ENCODE peak calls at places on chromosome 22, in nine cellular contexts. Q is epithelial cell of prostate; L is stimulated activated CD4-positive, alpha-beta T cell treated with anti-CD3 and anti-CD28 coated beads, Interleukin-1b, Interleukin-23, amount 100 ng/mL, for 48 hours; U is M059J; V is neuronal stem cell; R is CD4-positive, alpha-beta T cell; H is left cardiac atrium; N is H9; Y is Kasumi-1. G is an unnamed sample.

GRCh38 chr22:39738746-39739145 is 154.8 kb downstream of the ENTHD1 start:
- DNase-seq in H (no peak), Y (no peak), L (no peak), N (no peak), Q (no peak), V (no peak), U (no peak), R (no peak), G (no peak)

GRCh38 chr22:35961480-35961902 is 67.1 kb downstream of the RBFOX2 start:
- DNase-seq in R (no peak), L (no peak), U (peak), Y (no peak), N (peak), Q (no peak), H (peak), V (peak), G (no peak)

GRCh38 chr22:29078036-29078868 is 5.4 kb downstream of the KREMEN1 start:
- DNase-seq in Y (no peak), N (no peak), U (no peak), R (no peak), V (no peak), H (no peak), L (no peak), Q (no peak), G (no peak)

GRCh38 chr22:49261616-49262015 is 566.1 kb downstream of the BRD1 start:
- DNase-seq in U (no peak), R (no peak), V (no peak), H (no peak), Y (no peak), N (no peak), Q (no peak), L (no peak), G (no peak)

GRCh38 chr22:35399114-35399677 is 744 bp upstream of the MCM5 start:
- DNase-seq in Y (no peak), U (no peak), V (no peak), Q (no peak), H (no peak), L (no peak), N (peak), R (no peak), G (no peak)

GRCh38 chr22:49046546-49047305 is 780.9 kb downstream of the BRD1 start:
- DNase-seq in N (peak), H (peak), Q (no peak), Y (no peak), U (peak), L (peak), R (peak), V (peak), G (peak)

GRCh38 chr22:40951795-40952602 is 821 bp downstream of the RBX1 start:
- DNase-seq in U (peak), L (no peak), N (no peak), Y (no peak), Q (no peak), H (no peak), R (no peak), V (no peak), G (no peak)

GRCh38 chr22:22787805-22788459 is 99.7 kb upstream of the IGLL5 start:
- DNase-seq in Q (no peak), R (peak), V (peak), Y (peak), H (peak), L (peak), N (peak), U (peak), G (peak)

GRCh38 chr22:46055176-46055850 is 78.4 kb upstream of the WNT7B start:
- DNase-seq in V (no peak), H (peak), R (no peak), U (peak), L (no peak), Y (no peak), Q (no peak), N (no peak), G (no peak)

GRCh38 chr22:37509026-37509886 is 10.0 kb downstream of the CARD10 start:
- DNase-seq in Q (no peak), Y (no peak), R (no peak), N (no peak), L (no peak), U (no peak), H (peak), V (no peak), G (no peak)

GRCh38 chr22:29344137-29344536 is 28.6 kb upstream of the RASL10A start:
- DNase-seq in U (peak), Q (peak), N (no peak), H (peak), L (no peak), Y (no peak), V (no peak), R (no peak), G (no peak)

GRCh38 chr22:35661377-35661937 is 13.2 kb downstream of the APOL6 start:
- DNase-seq in U (peak), N (no peak), R (no peak), Q (no peak), H (no peak), V (no peak), L (no peak), Y (no peak), G (no peak)

G was measured in naive thymus-derived CD8-positive, alpha-beta T cell.